ENCODE peak calls at places on chromosome 14, in nine cellular contexts. H, K, A, W, O, M, Y, C and F are unnamed samples.

GRCh38 chr14:66974397-66975025 is 214.7 kb upstream of the GARIN2 start:
- DNase-seq in H (no peak), K (no peak), A (no peak), W (no peak), O (no peak), M (no peak), Y (no peak), C (no peak), F (no peak)

GRCh38 chr14:55309761-55310365 is 38.6 kb downstream of the FBXO34 start:
- DNase-seq in H (no peak), K (no peak), A (no peak), W (no peak), O (no peak), M (no peak), Y (no peak), C (no peak), F (no peak)

GRCh38 chr14:104865069-104865630 is at the start of gene CEP170B:
- DNase-seq in H (peak; percentile 77), K (no peak), A (no peak), W (no peak), O (peak; percentile 22), M (no peak), Y (no peak), C (peak; percentile 49), F (no peak)

GRCh38 chr14:35818346-35819115 is 7.6 kb upstream of the BRMS1L start:
- DNase-seq in H (peak; percentile 47), K (peak; percentile 20), A (no peak), W (peak; percentile 32), O (peak; percentile 41), M (no peak), Y (no peak), C (no peak), F (no peak)

GRCh38 chr14:68638817-68639517 is 153.9 kb downstream of the ZFP36L1 start:
- DNase-seq in H (no peak), K (no peak), A (no peak), W (no peak), O (no peak), M (no peak), Y (no peak), C (no peak), F (no peak)

GRCh38 chr14:100362311-100362927 is 39.3 kb downstream of the SLC25A47 start:
- DNase-seq in H (no peak), K (peak; percentile 39), A (no peak), W (no peak), O (no peak), M (no peak), Y (no peak), C (no peak), F (no peak)

GRCh38 chr14:54343276-54344121 is 53.3 kb upstream of the CDKN3 start:
- DNase-seq in H (peak; percentile 72), K (peak; percentile 62), A (no peak), W (no peak), O (no peak), M (no peak), Y (peak; percentile 78), C (no peak), F (no peak)

GRCh38 chr14:91830777-91831176 is 36.6 kb downstream of the TC2N start:
- DNase-seq in H (peak; percentile 41), K (peak; percentile 28), A (no peak), W (peak; percentile 63), O (no peak), M (no peak), Y (peak; percentile 74), C (no peak), F (no peak)

GRCh38 chr14:105399441-105399775 is 1.1 kb downstream of the TEX22 start:
- DNase-seq in H (no peak), K (no peak), A (no peak), W (no peak), O (no peak), M (no peak), Y (no peak), C (no peak), F (no peak)